ENCODE peak calls at places on chromosomes 2 and 18, in eight cellular contexts. B, I, Y, V, P, S, E and Z are unnamed samples.
A peak's percentile ranks its signal among the peaks of the same experiment; 100 is the strongest.

GRCh38 chr2:219277703-219278654 is 1.2 kb upstream of the DNAJB2 start:
- DNase-seq in V (peak; percentile 78), P (peak; percentile 70), B (peak; percentile 86), E (peak; percentile 88), S (peak; percentile 66), I (peak; percentile 87), Y (peak; percentile 51), Z (peak; percentile 86)

GRCh38 chr2:62974999-62975398 is 75.6 kb upstream of the OTX1 start:
- DNase-seq in I (no peak), E (no peak), S (no peak), B (no peak), P (no peak), V (no peak), Y (no peak), Z (no peak)

GRCh38 chr2:156437272-156437671 is 1.1 kb downstream of the GPD2 start:
- DNase-seq in S (no peak), P (no peak), I (no peak), Y (no peak), E (peak; percentile 46), V (peak; percentile 37), B (no peak), Z (no peak)

GRCh38 chr18:36331541-36331971 is 34.0 kb downstream of the FHOD3 start:
- DNase-seq in B (no peak), V (no peak), I (no peak), P (no peak), S (no peak), Y (no peak), E (no peak), Z (no peak)

GRCh38 chr18:3508576-3509559 is 58.9 kb downstream of the TGIF1 start:
- DNase-seq in E (no peak), Y (no peak), S (no peak), P (no peak), B (no peak), I (no peak), V (no peak), Z (no peak)

GRCh38 chr2:44233450-44234128 is 41.7 kb upstream of the SLC3A1 start:
- DNase-seq in Y (no peak), E (peak; percentile 77), B (no peak), I (no peak), V (peak; percentile 79), P (no peak), S (no peak), Z (peak; percentile 12)

GRCh38 chr18:45628979-45629958 is 14.0 kb downstream of the SLC14A2 start:
- DNase-seq in S (no peak), Y (no peak), V (peak; percentile 60), E (peak; percentile 68), P (no peak), B (no peak), I (no peak), Z (peak; percentile 6)

GRCh38 chr18:48871391-48872166 is 79.2 kb downstream of the SMAD7 start:
- DNase-seq in B (no peak), I (no peak), S (no peak), Y (no peak), V (no peak), P (no peak), E (no peak), Z (no peak)

GRCh38 chr2:71893646-71894045 is 254.0 kb downstream of the CYP26B1 start:
- DNase-seq in V (no peak), B (no peak), Y (no peak), S (no peak), P (no peak), E (no peak), I (no peak), Z (no peak)